ENCODE peak calls at places on chromosome 10, in eight cellular contexts. One of them, this sample, is unnamed.

GRCh38 chr10:102813017-102813541 is 24.1 kb downstream of the CYP17A1 start:
- DNase-seq in spleen: no peak
- DNase-seq in fibroblast of lung: no peak
- DNase-seq in prostate gland: no peak
- DNase-seq in heart right ventricle: no peak
- DNase-seq in Panc1: no peak
- DNase-seq in ovary: no peak
- DNase-seq in CD4-positive, alpha-beta T cell: no peak
- DNase-seq in this sample: no peak

GRCh38 chr10:131859341-131860020 is 41.3 kb upstream of the PPP2R2D start:
- DNase-seq in spleen: peak; percentile 43
- DNase-seq in fibroblast of lung: no peak
- DNase-seq in prostate gland: no peak
- DNase-seq in heart right ventricle: no peak
- DNase-seq in Panc1: no peak
- DNase-seq in ovary: no peak
- DNase-seq in CD4-positive, alpha-beta T cell: no peak
- DNase-seq in this sample: no peak

GRCh38 chr10:62224606-62225005 is 44.0 kb downstream of the RTKN2 start:
- DNase-seq in spleen: no peak
- DNase-seq in fibroblast of lung: peak; percentile 92
- DNase-seq in prostate gland: no peak
- DNase-seq in heart right ventricle: no peak
- DNase-seq in Panc1: no peak
- DNase-seq in ovary: no peak
- DNase-seq in CD4-positive, alpha-beta T cell: no peak
- DNase-seq in this sample: no peak

GRCh38 chr10:132987671-132988571 is 45.6 kb upstream of the CFAP46 start:
- DNase-seq in spleen: peak; percentile 64
- DNase-seq in fibroblast of lung: peak; percentile 93
- DNase-seq in prostate gland: no peak
- DNase-seq in heart right ventricle: no peak
- DNase-seq in Panc1: no peak
- DNase-seq in ovary: no peak
- DNase-seq in CD4-positive, alpha-beta T cell: no peak
- DNase-seq in this sample: no peak

GRCh38 chr10:132714096-132714721 is 71.7 kb downstream of the NKX6-2 start:
- DNase-seq in spleen: peak; percentile 63
- DNase-seq in fibroblast of lung: peak; percentile 50
- DNase-seq in prostate gland: no peak
- DNase-seq in heart right ventricle: peak; percentile 38
- DNase-seq in Panc1: no peak
- DNase-seq in ovary: no peak
- DNase-seq in CD4-positive, alpha-beta T cell: no peak
- DNase-seq in this sample: no peak

GRCh38 chr10:125370578-125370977 is 210.2 kb upstream of the CTBP2 start:
- DNase-seq in spleen: no peak
- DNase-seq in fibroblast of lung: no peak
- DNase-seq in prostate gland: no peak
- DNase-seq in heart right ventricle: no peak
- DNase-seq in Panc1: no peak
- DNase-seq in ovary: no peak
- DNase-seq in CD4-positive, alpha-beta T cell: no peak
- DNase-seq in this sample: peak; percentile 71

GRCh38 chr10:119207367-119207668 is at the start of gene GRK5:
- DNase-seq in spleen: peak; percentile 99
- DNase-seq in fibroblast of lung: peak; percentile 95
- DNase-seq in prostate gland: peak; percentile 90
- DNase-seq in heart right ventricle: peak; percentile 95
- DNase-seq in Panc1: peak; percentile 74
- DNase-seq in ovary: peak; percentile 96
- DNase-seq in CD4-positive, alpha-beta T cell: peak; percentile 91
- DNase-seq in this sample: no peak

GRCh38 chr10:11610855-11611247 is 599 bp downstream of the USP6NL start:
- DNase-seq in spleen: no peak
- DNase-seq in fibroblast of lung: peak; percentile 44
- DNase-seq in prostate gland: peak; percentile 24
- DNase-seq in heart right ventricle: peak; percentile 14
- DNase-seq in Panc1: no peak
- DNase-seq in ovary: peak; percentile 37
- DNase-seq in CD4-positive, alpha-beta T cell: peak; percentile 16
- DNase-seq in this sample: no peak

GRCh38 chr10:119871881-119872609 is 598 bp downstream of the MCMBP start:
- DNase-seq in spleen: peak; percentile 93
- DNase-seq in fibroblast of lung: peak; percentile 27
- DNase-seq in prostate gland: peak; percentile 33
- DNase-seq in heart right ventricle: peak; percentile 42
- DNase-seq in Panc1: no peak
- DNase-seq in ovary: peak; percentile 64
- DNase-seq in CD4-positive, alpha-beta T cell: peak; percentile 46
- DNase-seq in this sample: no peak

GRCh38 chr10:81871558-81871957 is 3.4 kb upstream of the NRG3 start:
- DNase-seq in spleen: no peak
- DNase-seq in fibroblast of lung: no peak
- DNase-seq in prostate gland: no peak
- DNase-seq in heart right ventricle: no peak
- DNase-seq in Panc1: no peak
- DNase-seq in ovary: no peak
- DNase-seq in CD4-positive, alpha-beta T cell: no peak
- DNase-seq in this sample: no peak

GRCh38 chr10:62860946-62861345 is 44.8 kb upstream of the EGR2 start:
- DNase-seq in spleen: no peak
- DNase-seq in fibroblast of lung: peak; percentile 33
- DNase-seq in prostate gland: no peak
- DNase-seq in heart right ventricle: no peak
- DNase-seq in Panc1: no peak
- DNase-seq in ovary: no peak
- DNase-seq in CD4-positive, alpha-beta T cell: no peak
- DNase-seq in this sample: no peak

GRCh38 chr10:60820093-60820769 is 42.0 kb downstream of the CDK1 start:
- DNase-seq in spleen: no peak
- DNase-seq in fibroblast of lung: peak; percentile 92
- DNase-seq in prostate gland: no peak
- DNase-seq in heart right ventricle: no peak
- DNase-seq in Panc1: no peak
- DNase-seq in ovary: no peak
- DNase-seq in CD4-positive, alpha-beta T cell: no peak
- DNase-seq in this sample: no peak

GRCh38 chr10:30436200-30436599 is 2.2 kb downstream of the MAP3K8 start:
- DNase-seq in spleen: no peak
- DNase-seq in fibroblast of lung: peak; percentile 87
- DNase-seq in prostate gland: no peak
- DNase-seq in heart right ventricle: peak; percentile 26
- DNase-seq in Panc1: no peak
- DNase-seq in ovary: no peak
- DNase-seq in CD4-positive, alpha-beta T cell: no peak
- DNase-seq in this sample: no peak

GRCh38 chr10:100357073-100357858 is 10.2 kb downstream of the SCD start:
- DNase-seq in spleen: no peak
- DNase-seq in fibroblast of lung: no peak
- DNase-seq in prostate gland: no peak
- DNase-seq in heart right ventricle: no peak
- DNase-seq in Panc1: no peak
- DNase-seq in ovary: no peak
- DNase-seq in CD4-positive, alpha-beta T cell: no peak
- DNase-seq in this sample: no peak

GRCh38 chr10:100362570-100363496 is 15.8 kb downstream of the SCD start:
- DNase-seq in spleen: no peak
- DNase-seq in fibroblast of lung: peak; percentile 45
- DNase-seq in prostate gland: no peak
- DNase-seq in heart right ventricle: no peak
- DNase-seq in Panc1: no peak
- DNase-seq in ovary: no peak
- DNase-seq in CD4-positive, alpha-beta T cell: no peak
- DNase-seq in this sample: no peak

GRCh38 chr10:100359529-100360150 is 12.6 kb downstream of the SCD start:
- DNase-seq in spleen: no peak
- DNase-seq in fibroblast of lung: no peak
- DNase-seq in prostate gland: no peak
- DNase-seq in heart right ventricle: no peak
- DNase-seq in Panc1: no peak
- DNase-seq in ovary: no peak
- DNase-seq in CD4-positive, alpha-beta T cell: no peak
- DNase-seq in this sample: no peak

GRCh38 chr10:100359030-100359432 is 12.0 kb downstream of the SCD start:
- DNase-seq in spleen: no peak
- DNase-seq in fibroblast of lung: no peak
- DNase-seq in prostate gland: no peak
- DNase-seq in heart right ventricle: no peak
- DNase-seq in Panc1: no peak
- DNase-seq in ovary: no peak
- DNase-seq in CD4-positive, alpha-beta T cell: no peak
- DNase-seq in this sample: no peak

DNA sequence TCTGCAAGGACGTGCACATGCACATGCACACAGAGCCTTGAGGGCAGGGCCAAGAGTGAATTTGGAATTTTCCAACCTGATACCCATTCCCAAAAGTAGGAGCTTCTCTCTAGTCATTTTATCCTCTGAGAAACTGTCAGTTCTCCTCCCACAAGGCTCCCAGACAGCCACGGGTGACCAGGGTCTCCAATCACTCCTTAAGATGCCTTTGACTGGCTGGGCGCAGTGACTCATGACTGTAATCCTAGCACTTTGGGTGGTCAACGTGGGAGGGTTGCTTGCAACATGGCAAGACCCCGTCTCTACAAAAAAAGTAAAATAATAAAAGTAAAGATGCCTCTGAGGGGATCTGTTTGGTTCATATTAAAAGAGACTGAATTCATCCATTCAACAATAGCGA is 13.2 kb downstream of the SCD start:
- DNase-seq in spleen: no peak
- DNase-seq in fibroblast of lung: no peak
- DNase-seq in prostate gland: no peak
- DNase-seq in heart right ventricle: no peak
- DNase-seq in Panc1: no peak
- DNase-seq in ovary: no peak
- DNase-seq in CD4-positive, alpha-beta T cell: no peak
- DNase-seq in this sample: no peak
- H3K27ac ChIP-seq in spleen: no peak overlapping the region
- H3K27ac ChIP-seq in fibroblast of lung: no peak overlapping the region
- H3K27ac ChIP-seq in prostate gland: no peak overlapping the region
- H3K27ac ChIP-seq in heart right ventricle: no peak overlapping the region
- H3K27ac ChIP-seq in Panc1: no peak overlapping the region
- H3K27ac ChIP-seq in ovary: no peak overlapping the region
- H3K27ac ChIP-seq in CD4-positive, alpha-beta T cell: no peak overlapping the region
- H3K27ac ChIP-seq in this sample: no peak overlapping the region

DNA sequence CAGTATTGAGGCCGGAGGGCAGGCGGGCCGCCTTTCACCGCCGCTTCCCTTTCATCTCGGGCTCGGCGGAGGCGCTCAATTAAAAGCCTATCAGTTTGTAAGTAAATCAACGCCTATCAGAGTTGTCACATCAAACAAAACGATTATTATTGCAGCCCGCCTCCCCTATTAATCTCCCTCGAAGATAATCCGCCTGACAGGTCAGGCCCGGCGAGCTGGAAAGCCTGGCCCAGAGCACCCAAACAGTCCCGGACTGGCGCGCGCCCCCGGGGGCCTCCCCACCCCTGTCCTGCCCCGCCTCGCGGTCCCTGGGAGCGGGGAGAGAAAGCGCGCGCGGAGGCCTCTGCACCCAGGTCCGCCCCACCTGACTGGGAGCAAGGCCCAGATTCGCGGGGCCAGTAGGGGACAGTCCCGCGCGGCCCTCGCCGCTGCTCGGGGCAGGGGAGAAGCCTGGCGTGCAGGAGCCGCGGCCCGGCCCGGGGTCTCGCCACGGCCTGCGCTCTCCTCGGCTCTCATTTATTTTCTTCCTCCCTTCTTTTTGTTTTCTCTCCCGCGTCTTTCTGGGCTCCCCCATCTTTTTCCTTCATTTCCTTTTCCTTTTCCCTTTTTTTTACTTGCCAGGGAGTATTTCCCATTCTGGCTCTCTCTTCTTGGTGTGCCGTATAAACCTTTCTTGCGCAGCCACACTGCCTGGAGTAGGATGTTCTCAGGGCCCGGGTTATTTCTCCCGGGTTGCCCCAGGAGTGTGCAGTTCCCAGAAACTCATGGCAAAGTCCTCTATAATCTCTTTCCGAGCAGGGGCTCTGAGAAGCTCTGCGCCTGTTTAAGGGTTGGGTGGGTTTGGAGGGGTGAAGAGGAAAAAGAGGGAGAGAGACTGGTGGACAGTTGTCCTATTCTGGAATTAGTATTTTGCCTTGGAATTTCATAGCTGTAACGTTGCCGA is 3.9 kb upstream of the ZNF503 start:
- DNase-seq in spleen: no peak
- DNase-seq in fibroblast of lung: peak; percentile 63
- DNase-seq in prostate gland: peak; percentile 62
- DNase-seq in heart right ventricle: no peak
- DNase-seq in Panc1: no peak
- DNase-seq in ovary: peak; percentile 56
- DNase-seq in CD4-positive, alpha-beta T cell: no peak
- DNase-seq in this sample: no peak
- H3K27me3 ChIP-seq in spleen: peaks cover 100% of the 10 kb centered on the region
- H3K27me3 ChIP-seq in fibroblast of lung: peaks cover 2% of the 10 kb centered on the region
- H3K27me3 ChIP-seq in prostate gland: no peaks in the 10 kb centered on the region
- H3K27me3 ChIP-seq in heart right ventricle: peaks cover 7% of the 10 kb centered on the region
- H3K27me3 ChIP-seq in Panc1: peaks cover 30% of the 10 kb centered on the region
- H3K27me3 ChIP-seq in ovary: no peaks in the 10 kb centered on the region
- H3K27me3 ChIP-seq in CD4-positive, alpha-beta T cell: peaks cover 94% of the 10 kb centered on the region
- H3K27me3 ChIP-seq in this sample: peaks cover 72% of the 10 kb centered on the region

GRCh38 chr10:26854524-26854923 is 6.2 kb downstream of the ABI1 start:
- DNase-seq in spleen: no peak
- DNase-seq in fibroblast of lung: peak; percentile 46
- DNase-seq in prostate gland: no peak
- DNase-seq in heart right ventricle: no peak
- DNase-seq in Panc1: no peak
- DNase-seq in ovary: no peak
- DNase-seq in CD4-positive, alpha-beta T cell: no peak
- DNase-seq in this sample: no peak
- H3K27ac ChIP-seq in spleen: no peak overlapping the region
- H3K27ac ChIP-seq in fibroblast of lung: no peak overlapping the region
- H3K27ac ChIP-seq in prostate gland: no peak overlapping the region
- H3K27ac ChIP-seq in heart right ventricle: no peak overlapping the region
- H3K27ac ChIP-seq in Panc1: no peak overlapping the region
- H3K27ac ChIP-seq in ovary: no peak overlapping the region
- H3K27ac ChIP-seq in CD4-positive, alpha-beta T cell: no peak overlapping the region
- H3K27ac ChIP-seq in this sample: no peak overlapping the region

DNA sequence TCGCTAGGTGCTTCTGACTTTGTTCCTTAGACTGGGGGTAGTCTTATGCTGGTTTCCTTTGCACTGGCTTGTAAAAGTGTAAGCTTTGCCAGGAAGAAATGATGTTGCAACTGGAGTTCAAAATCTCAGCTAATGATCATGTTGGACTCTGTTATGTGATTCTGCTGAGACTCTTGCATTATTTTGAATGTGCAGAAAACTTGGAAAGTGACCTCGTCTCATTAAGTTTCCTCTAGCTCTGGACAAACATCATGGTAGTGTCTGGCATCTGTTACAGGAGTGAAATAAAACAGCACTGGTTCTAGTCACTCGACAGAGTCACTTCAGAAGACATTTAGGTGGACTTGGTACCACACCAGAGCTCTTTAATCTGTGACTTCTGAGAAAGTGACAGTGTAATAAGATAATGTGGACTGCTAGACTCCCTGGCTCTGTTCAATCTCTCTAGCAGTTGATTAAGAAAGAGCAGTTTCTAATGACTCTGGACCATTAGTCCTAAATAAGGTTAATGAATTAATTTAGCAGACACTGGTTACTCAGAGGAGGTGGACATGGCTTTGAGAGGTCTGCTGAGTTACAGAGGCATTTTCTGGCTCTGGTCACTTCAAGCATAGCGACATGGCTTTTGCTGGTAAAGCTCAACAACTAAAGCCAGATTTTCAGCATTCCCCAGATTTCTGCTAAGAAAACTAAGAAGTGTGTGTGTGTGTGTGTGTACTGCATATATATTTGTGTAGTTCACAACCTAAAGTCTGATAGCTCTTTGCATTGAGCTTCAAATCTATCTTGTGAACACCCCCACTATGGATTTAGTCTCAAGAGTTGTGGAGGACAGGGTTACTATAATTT is 2.1 kb downstream of the NRP1 start:
- DNase-seq in spleen: no peak
- DNase-seq in fibroblast of lung: peak; percentile 45
- DNase-seq in prostate gland: no peak
- DNase-seq in heart right ventricle: no peak
- DNase-seq in Panc1: no peak
- DNase-seq in ovary: no peak
- DNase-seq in CD4-positive, alpha-beta T cell: no peak
- DNase-seq in this sample: no peak
- H3K27me3 ChIP-seq in spleen: peaks cover 50% of the 10 kb centered on the region
- H3K27me3 ChIP-seq in fibroblast of lung: no peaks in the 10 kb centered on the region
- H3K27me3 ChIP-seq in prostate gland: no peaks in the 10 kb centered on the region
- H3K27me3 ChIP-seq in heart right ventricle: no peaks in the 10 kb centered on the region
- H3K27me3 ChIP-seq in Panc1: no peaks in the 10 kb centered on the region
- H3K27me3 ChIP-seq in ovary: no peaks in the 10 kb centered on the region
- H3K27me3 ChIP-seq in CD4-positive, alpha-beta T cell: peaks cover 58% of the 10 kb centered on the region
- H3K27me3 ChIP-seq in this sample: peaks cover 11% of the 10 kb centered on the region